ENCODE peak calls at places on chromosomes 5 and 9, in nine cellular contexts. V, D, F, W, Q, G, U, Z and P are unnamed samples.

GRCh38 chr5:177968661-177969211 is 27.3 kb downstream of the PROP1 start:
- DNase-seq in W (no peak), G (no peak), Z (no peak), D (no peak), U (no peak), F (no peak), V (no peak), Q (no peak), P (no peak)

GRCh38 chr9:35907732-35908483 is 1.4 kb upstream of the SPAAR start:
- DNase-seq in W (peak), F (no peak), G (peak), U (peak), D (no peak), Q (no peak), Z (no peak), V (no peak), P (no peak)

GRCh38 chr9:112348257-112348992 is 15.0 kb upstream of the PTBP3 start:
- DNase-seq in V (no peak), W (peak), U (peak), D (peak), Q (no peak), Z (peak), G (peak), F (no peak), P (peak)

GRCh38 chr9:98256632-98257218 is 1.3 kb upstream of the TBC1D2 start:
- DNase-seq in G (peak), W (peak), U (no peak), D (peak), Z (peak), V (peak), Q (no peak), F (no peak), P (no peak)

GRCh38 chr9:38235244-38235643 is 157.3 kb upstream of the ALDH1B1 start:
- DNase-seq in G (no peak), Q (no peak), V (no peak), U (no peak), D (peak), W (no peak), F (no peak), Z (no peak), P (no peak)

GRCh38 chr9:117868594-117868993 is 164.4 kb downstream of the TLR4 start:
- DNase-seq in U (no peak), Q (no peak), W (no peak), F (no peak), G (no peak), Z (no peak), V (no peak), D (no peak), P (no peak)

GRCh38 chr9:109048822-109049221 is 35.5 kb upstream of the CTNNAL1 start:
- DNase-seq in Z (no peak), W (no peak), U (no peak), Q (no peak), D (no peak), F (no peak), G (no peak), V (no peak), P (no peak)

GRCh38 chr5:116454417-116454927 is 120.2 kb downstream of the SEMA6A start:
- DNase-seq in F (no peak), V (no peak), Z (no peak), U (peak), D (no peak), Q (no peak), W (peak), G (peak), P (no peak)

GRCh38 chr5:64165500-64166200 is at the start of gene RNF180:
- DNase-seq in Q (peak), V (peak), W (no peak), G (peak), U (peak), D (no peak), F (no peak), Z (no peak), P (no peak)

GRCh38 chr5:82426419-82427154 is 148.4 kb upstream of the RPS23 start:
- DNase-seq in U (no peak), G (no peak), D (no peak), F (no peak), Z (no peak), V (no peak), W (no peak), Q (no peak), P (no peak)

GRCh38 chr9:75181748-75182147 is 93.4 kb downstream of the OSTF1 start:
- DNase-seq in V (no peak), F (peak), Z (no peak), G (peak), W (peak), U (no peak), Q (no peak), D (no peak), P (no peak)

GRCh38 chr5:133117930-133118445 is 66.2 kb downstream of the HSPA4 start:
- DNase-seq in W (no peak), V (peak), G (no peak), D (peak), Q (no peak), F (no peak), U (no peak), Z (no peak), P (no peak)

GRCh38 chr5:151036556-151036955 is 16.2 kb downstream of the GPX3 start:
- DNase-seq in G (no peak), Z (no peak), V (no peak), Q (no peak), D (no peak), U (no peak), F (no peak), W (no peak), P (no peak)

GRCh38 chr9:71506821-71507220 is 261.5 kb downstream of the CEMIP2 start:
- DNase-seq in W (peak), V (no peak), F (peak), G (peak), U (peak), Z (no peak), Q (no peak), D (no peak), P (no peak)

GRCh38 chr5:125928663-125929062 is 494.5 kb upstream of the GRAMD2B start:
- DNase-seq in Q (no peak), V (no peak), W (peak), F (no peak), Z (no peak), D (no peak), U (no peak), G (peak), P (no peak)

GRCh38 chr5:37696190-37697021 is 143.4 kb downstream of the GDNF start:
- DNase-seq in U (peak), G (peak), V (no peak), F (peak), Z (no peak), Q (no peak), W (peak), D (no peak), P (no peak)

GRCh38 chr5:39117401-39117800 is 43.2 kb upstream of the RICTOR start:
- DNase-seq in F (no peak), W (peak), V (no peak), U (no peak), Z (no peak), Q (no peak), D (no peak), G (peak), P (no peak)

GRCh38 chr5:127080001-127080478 is 6.7 kb upstream of the C5orf63 start:
- DNase-seq in D (no peak), F (no peak), Q (no peak), W (no peak), V (no peak), G (no peak), Z (no peak), U (no peak), P (no peak)

GRCh38 chr5:172904643-172905345 is 54.4 kb upstream of the RPL26L1 start:
- DNase-seq in Q (no peak), Z (no peak), V (no peak), U (peak), D (no peak), F (peak), W (peak), G (peak), P (no peak)

GRCh38 chr5:56450766-56451165 is 217.6 kb upstream of the ANKRD55 start:
- DNase-seq in D (no peak), F (no peak), Z (no peak), Q (no peak), U (no peak), V (no peak), G (no peak), W (no peak), P (no peak)

GRCh38 chr5:79875230-79875629 is 115.8 kb downstream of the MTX3 start:
- DNase-seq in Q (no peak), V (no peak), F (no peak), G (no peak), Z (no peak), U (no peak), W (no peak), D (no peak), P (no peak)

GRCh38 chr9:4237748-4238511 is 61.9 kb downstream of the GLIS3 start:
- DNase-seq in F (no peak), W (peak), G (peak), D (no peak), V (no peak), U (no peak), Q (no peak), Z (no peak), P (no peak)

GRCh38 chr9:38393128-38393809 is 767 bp downstream of the ALDH1B1 start:
- DNase-seq in W (no peak), Z (no peak), U (no peak), D (peak), G (peak), V (no peak), F (no peak), Q (no peak), P (no peak)

GRCh38 chr9:125867752-125868400 is 120.7 kb downstream of the PBX3 start:
- DNase-seq in Z (no peak), U (no peak), F (no peak), D (no peak), G (peak), V (no peak), W (no peak), Q (no peak), P (no peak)

GRCh38 chr5:87120518-87121314 is 147.0 kb upstream of the RASA1 start:
- DNase-seq in W (peak), U (peak), F (peak), Z (no peak), V (no peak), G (peak), Q (no peak), D (peak), P (no peak)